ENCODE peak calls at places on chromosomes 16 and 17, in six cellular contexts. One of them, this sample, is unnamed.

GRCh38 chr17:4365628-4366311 is 705 bp downstream of the UBE2G1 start:
- DNase-seq in breast epithelium: no peak
- DNase-seq in mesothelial cell of epicardium: peak
- DNase-seq in GM10248: no peak
- DNase-seq in HFF-Myc: no peak
- DNase-seq in left ventricle myocardium inferior: peak
- DNase-seq in this sample: no peak

GRCh38 chr17:5431929-5432556 is 6.9 kb downstream of the C1QBP start:
- DNase-seq in breast epithelium: no peak
- DNase-seq in mesothelial cell of epicardium: no peak
- DNase-seq in GM10248: no peak
- DNase-seq in HFF-Myc: no peak
- DNase-seq in left ventricle myocardium inferior: no peak
- DNase-seq in this sample: no peak

GRCh38 chr16:20175358-20175757 is 101.7 kb upstream of the GPR139 start:
- DNase-seq in breast epithelium: no peak
- DNase-seq in mesothelial cell of epicardium: no peak
- DNase-seq in GM10248: no peak
- DNase-seq in HFF-Myc: no peak
- DNase-seq in left ventricle myocardium inferior: no peak
- DNase-seq in this sample: no peak

GRCh38 chr17:46057366-46057765 is 58.3 kb downstream of the STH start:
- DNase-seq in breast epithelium: no peak
- DNase-seq in mesothelial cell of epicardium: no peak
- DNase-seq in GM10248: no peak
- DNase-seq in HFF-Myc: no peak
- DNase-seq in left ventricle myocardium inferior: no peak
- DNase-seq in this sample: no peak

GRCh38 chr16:9820481-9821246 is 361.6 kb downstream of the GRIN2A start:
- DNase-seq in breast epithelium: no peak
- DNase-seq in mesothelial cell of epicardium: no peak
- DNase-seq in GM10248: no peak
- DNase-seq in HFF-Myc: no peak
- DNase-seq in left ventricle myocardium inferior: no peak
- DNase-seq in this sample: no peak

GRCh38 chr17:32971171-32971570 is 20.5 kb upstream of the SPACA3 start:
- DNase-seq in breast epithelium: no peak
- DNase-seq in mesothelial cell of epicardium: no peak
- DNase-seq in GM10248: no peak
- DNase-seq in HFF-Myc: no peak
- DNase-seq in left ventricle myocardium inferior: no peak
- DNase-seq in this sample: no peak

GRCh38 chr17:81513669-81514484 is 1.3 kb upstream of the ACTG1 start:
- DNase-seq in breast epithelium: peak
- DNase-seq in mesothelial cell of epicardium: peak
- DNase-seq in GM10248: no peak
- DNase-seq in HFF-Myc: no peak
- DNase-seq in left ventricle myocardium inferior: peak
- DNase-seq in this sample: no peak

GRCh38 chr16:89325861-89326471 is 108.5 kb downstream of the ZNF778 start:
- DNase-seq in breast epithelium: no peak
- DNase-seq in mesothelial cell of epicardium: no peak
- DNase-seq in GM10248: peak
- DNase-seq in HFF-Myc: no peak
- DNase-seq in left ventricle myocardium inferior: peak
- DNase-seq in this sample: no peak

GRCh38 chr16:3098459-3099394 is at the start of gene ZSCAN10:
- DNase-seq in breast epithelium: no peak
- DNase-seq in mesothelial cell of epicardium: no peak
- DNase-seq in GM10248: no peak
- DNase-seq in HFF-Myc: no peak
- DNase-seq in left ventricle myocardium inferior: no peak
- DNase-seq in this sample: peak

GRCh38 chr16:1815461-1815860 is 11.2 kb downstream of the HAGH start:
- DNase-seq in breast epithelium: no peak
- DNase-seq in mesothelial cell of epicardium: no peak
- DNase-seq in GM10248: no peak
- DNase-seq in HFF-Myc: no peak
- DNase-seq in left ventricle myocardium inferior: no peak
- DNase-seq in this sample: no peak

GRCh38 chr17:16466407-16466806 is 25.6 kb downstream of the LRRC75A start:
- DNase-seq in breast epithelium: no peak
- DNase-seq in mesothelial cell of epicardium: no peak
- DNase-seq in GM10248: no peak
- DNase-seq in HFF-Myc: no peak
- DNase-seq in left ventricle myocardium inferior: no peak
- DNase-seq in this sample: no peak

GRCh38 chr16:85393674-85394510 is 219.2 kb upstream of the GSE1 start:
- DNase-seq in breast epithelium: no peak
- DNase-seq in mesothelial cell of epicardium: peak
- DNase-seq in GM10248: peak
- DNase-seq in HFF-Myc: no peak
- DNase-seq in left ventricle myocardium inferior: peak
- DNase-seq in this sample: peak

GRCh38 chr17:58345500-58345899 is 6.5 kb downstream of the SUPT4H1 start:
- DNase-seq in breast epithelium: no peak
- DNase-seq in mesothelial cell of epicardium: no peak
- DNase-seq in GM10248: no peak
- DNase-seq in HFF-Myc: no peak
- DNase-seq in left ventricle myocardium inferior: no peak
- DNase-seq in this sample: no peak

GRCh38 chr16:21159281-21159951 is 942 bp downstream of the LDAF1 start:
- DNase-seq in breast epithelium: peak
- DNase-seq in mesothelial cell of epicardium: no peak
- DNase-seq in GM10248: peak
- DNase-seq in HFF-Myc: no peak
- DNase-seq in left ventricle myocardium inferior: peak
- DNase-seq in this sample: no peak

GRCh38 chr17:48262982-48263586 is 155.5 kb downstream of the SNX11 start:
- DNase-seq in breast epithelium: no peak
- DNase-seq in mesothelial cell of epicardium: no peak
- DNase-seq in GM10248: no peak
- DNase-seq in HFF-Myc: no peak
- DNase-seq in left ventricle myocardium inferior: no peak
- DNase-seq in this sample: no peak

GRCh38 chr16:2244926-2245795 is 6.2 kb downstream of the ECI1 start:
- DNase-seq in breast epithelium: no peak
- DNase-seq in mesothelial cell of epicardium: no peak
- DNase-seq in GM10248: no peak
- DNase-seq in HFF-Myc: no peak
- DNase-seq in left ventricle myocardium inferior: no peak
- DNase-seq in this sample: no peak

GRCh38 chr17:50316016-50316587 is 29.8 kb upstream of the XYLT2 start:
- DNase-seq in breast epithelium: no peak
- DNase-seq in mesothelial cell of epicardium: no peak
- DNase-seq in GM10248: no peak
- DNase-seq in HFF-Myc: no peak
- DNase-seq in left ventricle myocardium inferior: no peak
- DNase-seq in this sample: no peak

DNA sequence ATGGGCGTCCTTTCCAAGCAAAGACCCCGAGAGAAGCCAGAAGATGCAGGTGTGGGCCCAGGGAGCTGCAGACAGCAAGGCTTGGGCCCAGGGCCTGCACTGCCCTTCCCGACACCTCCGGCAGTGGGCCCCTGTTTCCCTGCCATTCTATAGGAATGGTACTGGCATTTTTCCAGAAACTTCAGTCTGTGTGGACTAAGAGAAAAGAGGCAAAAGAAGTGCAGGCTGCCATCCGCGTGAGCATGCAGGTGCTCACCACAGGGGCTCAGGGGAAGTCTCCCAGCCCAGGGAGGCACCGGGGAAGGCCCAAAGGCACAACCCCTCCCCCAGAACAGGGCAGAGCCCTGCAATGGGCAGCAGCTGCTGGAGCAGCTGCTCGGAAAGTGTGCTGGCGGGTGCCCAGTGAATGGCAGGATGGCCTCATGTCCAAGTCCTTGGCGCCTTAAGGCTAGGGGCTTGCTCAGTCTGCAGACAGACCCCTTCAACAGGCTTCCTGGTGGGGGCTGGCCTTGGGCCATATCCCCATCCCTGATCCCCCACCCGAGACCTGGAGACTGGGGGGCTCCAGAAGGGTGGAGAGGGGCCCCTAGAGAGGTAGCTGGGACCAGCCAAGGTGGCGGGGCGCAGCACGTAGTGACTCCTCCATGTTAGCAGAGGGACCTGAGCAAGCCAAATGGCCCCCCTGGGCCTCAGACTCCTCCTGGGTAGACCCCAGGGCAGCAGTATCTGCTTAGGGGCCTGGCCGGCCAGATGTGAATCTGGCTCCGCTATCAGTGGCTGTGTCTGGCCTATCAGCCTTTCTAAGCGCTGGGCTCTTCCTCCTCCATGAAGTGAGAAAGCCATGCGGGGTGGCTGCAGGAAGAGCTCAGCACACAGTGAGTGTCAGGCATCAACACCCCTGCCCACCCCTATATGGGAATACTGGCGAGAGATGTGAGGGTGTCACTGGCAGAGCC is 6.7 kb upstream of the TPPP3 start:
- DNase-seq in breast epithelium: no peak
- DNase-seq in mesothelial cell of epicardium: no peak
- DNase-seq in GM10248: peak
- DNase-seq in HFF-Myc: no peak
- DNase-seq in left ventricle myocardium inferior: no peak
- DNase-seq in this sample: no peak
- TF ChIP-seq CTCF in breast epithelium: no peak
- TF ChIP-seq CTCF in mesothelial cell of epicardium: no peak
- TF ChIP-seq CTCF in GM10248: no peak
- TF ChIP-seq CTCF in HFF-Myc: no peak
- TF ChIP-seq CTCF in left ventricle myocardium inferior: peak
- TF ChIP-seq CTCF in this sample: no peak

GRCh38 chr16:69859105-69859969 is 91.8 kb upstream of the CLEC18A start:
- DNase-seq in breast epithelium: no peak
- DNase-seq in mesothelial cell of epicardium: no peak
- DNase-seq in GM10248: peak
- DNase-seq in HFF-Myc: no peak
- DNase-seq in left ventricle myocardium inferior: peak
- DNase-seq in this sample: no peak
- TF ChIP-seq CTCF in breast epithelium: no peak
- TF ChIP-seq CTCF in mesothelial cell of epicardium: no peak
- TF ChIP-seq CTCF in GM10248: peak
- TF ChIP-seq CTCF in HFF-Myc: no peak
- TF ChIP-seq CTCF in left ventricle myocardium inferior: peak
- TF ChIP-seq CTCF in this sample: peak

GRCh38 chr17:67364847-67365761 is 1.3 kb downstream of the PSMD12 start:
- DNase-seq in breast epithelium: no peak
- DNase-seq in mesothelial cell of epicardium: no peak
- DNase-seq in GM10248: no peak
- DNase-seq in HFF-Myc: no peak
- DNase-seq in left ventricle myocardium inferior: no peak
- DNase-seq in this sample: no peak

GRCh38 chr17:67362173-67362572 is 4.2 kb downstream of the PSMD12 start:
- DNase-seq in breast epithelium: no peak
- DNase-seq in mesothelial cell of epicardium: no peak
- DNase-seq in GM10248: no peak
- DNase-seq in HFF-Myc: no peak
- DNase-seq in left ventricle myocardium inferior: no peak
- DNase-seq in this sample: no peak

GRCh38 chr17:67358612-67359011 is 7.8 kb downstream of the PSMD12 start:
- DNase-seq in breast epithelium: no peak
- DNase-seq in mesothelial cell of epicardium: no peak
- DNase-seq in GM10248: no peak
- DNase-seq in HFF-Myc: no peak
- DNase-seq in left ventricle myocardium inferior: no peak
- DNase-seq in this sample: no peak

GRCh38 chr17:67360880-67361279 is 5.5 kb downstream of the PSMD12 start:
- DNase-seq in breast epithelium: no peak
- DNase-seq in mesothelial cell of epicardium: no peak
- DNase-seq in GM10248: no peak
- DNase-seq in HFF-Myc: no peak
- DNase-seq in left ventricle myocardium inferior: no peak
- DNase-seq in this sample: no peak

GRCh38 chr17:67359960-67360817 is 6.2 kb downstream of the PSMD12 start:
- DNase-seq in breast epithelium: no peak
- DNase-seq in mesothelial cell of epicardium: no peak
- DNase-seq in GM10248: no peak
- DNase-seq in HFF-Myc: no peak
- DNase-seq in left ventricle myocardium inferior: no peak
- DNase-seq in this sample: no peak
- TF ChIP-seq CTCF in breast epithelium: no peak
- TF ChIP-seq CTCF in mesothelial cell of epicardium: no peak
- TF ChIP-seq CTCF in GM10248: peak
- TF ChIP-seq CTCF in HFF-Myc: peak
- TF ChIP-seq CTCF in left ventricle myocardium inferior: peak
- TF ChIP-seq CTCF in this sample: peak

DNA sequence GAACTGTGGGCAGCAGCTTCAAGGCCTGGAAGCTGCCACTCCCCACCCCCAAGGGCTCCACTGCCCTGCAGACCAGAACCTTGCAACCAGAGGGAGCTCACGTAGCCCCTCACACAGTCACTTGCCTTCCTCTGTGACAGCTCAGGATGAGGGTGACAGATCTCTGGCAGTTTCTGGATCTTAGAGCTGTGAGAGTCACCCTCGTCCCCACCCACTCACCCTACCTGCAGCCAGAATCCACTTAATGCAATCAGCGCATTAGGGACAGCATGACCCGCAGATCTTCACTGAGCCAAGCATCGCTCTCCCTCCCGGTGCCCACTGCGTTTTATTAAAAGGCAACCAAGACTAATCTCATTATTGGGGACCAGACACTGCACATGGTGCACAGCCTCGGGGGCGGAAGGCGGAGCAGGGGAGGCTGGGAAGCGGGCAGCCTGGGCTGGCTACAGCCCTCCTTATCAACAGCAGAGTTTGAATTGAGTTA is 3.5 kb downstream of the CYB561 start:
- DNase-seq in breast epithelium: no peak
- DNase-seq in mesothelial cell of epicardium: no peak
- DNase-seq in GM10248: peak
- DNase-seq in HFF-Myc: no peak
- DNase-seq in left ventricle myocardium inferior: no peak
- DNase-seq in this sample: peak
- TF ChIP-seq CTCF in breast epithelium: no peak
- TF ChIP-seq CTCF in mesothelial cell of epicardium: no peak
- TF ChIP-seq CTCF in GM10248: peak
- TF ChIP-seq CTCF in HFF-Myc: peak
- TF ChIP-seq CTCF in left ventricle myocardium inferior: peak
- TF ChIP-seq CTCF in this sample: peak

GRCh38 chr17:35769895-35770486 is 9.3 kb downstream of the C17orf50 start:
- DNase-seq in breast epithelium: no peak
- DNase-seq in mesothelial cell of epicardium: no peak
- DNase-seq in GM10248: no peak
- DNase-seq in HFF-Myc: no peak
- DNase-seq in left ventricle myocardium inferior: no peak
- DNase-seq in this sample: no peak
- TF ChIP-seq CTCF in breast epithelium: no peak
- TF ChIP-seq CTCF in mesothelial cell of epicardium: peak
- TF ChIP-seq CTCF in GM10248: no peak
- TF ChIP-seq CTCF in HFF-Myc: peak
- TF ChIP-seq CTCF in left ventricle myocardium inferior: no peak
- TF ChIP-seq CTCF in this sample: peak

GRCh38 chr17:17849863-17850373 is 13.1 kb upstream of the SREBF1 start:
- DNase-seq in breast epithelium: no peak
- DNase-seq in mesothelial cell of epicardium: no peak
- DNase-seq in GM10248: peak
- DNase-seq in HFF-Myc: no peak
- DNase-seq in left ventricle myocardium inferior: peak
- DNase-seq in this sample: no peak
- TF ChIP-seq CTCF in breast epithelium: no peak
- TF ChIP-seq CTCF in mesothelial cell of epicardium: no peak
- TF ChIP-seq CTCF in GM10248: peak
- TF ChIP-seq CTCF in HFF-Myc: peak
- TF ChIP-seq CTCF in left ventricle myocardium inferior: peak
- TF ChIP-seq CTCF in this sample: no peak